ENCODE peak calls at places on chromosomes 16 and 17, in four cellular contexts. B, F, U and Y are unnamed samples.

GRCh38 chr16:65667013-65667578 is 545.2 kb upstream of the CDH11 start:
- DNase-seq in B (peak; percentile 48), F (no peak), U (no peak), Y (no peak)

GRCh38 chr16:57138281-57138935 is 46.0 kb downstream of the CPNE2 start:
- DNase-seq in B (no peak), F (no peak), U (no peak), Y (no peak)

GRCh38 chr16:85261657-85262557 is 149.6 kb upstream of the CIBAR2 start:
- DNase-seq in B (no peak), F (no peak), U (no peak), Y (no peak)

GRCh38 chr17:66925811-66926500 is 38.6 kb upstream of the CACNG4 start:
- DNase-seq in B (no peak), F (peak; percentile 69), U (no peak), Y (no peak)

GRCh38 chr17:2210726-2211125 is 92.9 kb downstream of the SMG6 start:
- DNase-seq in B (no peak), F (no peak), U (no peak), Y (no peak)

GRCh38 chr17:80947200-80947940 is 44.3 kb upstream of the CHMP6 start:
- DNase-seq in B (no peak), F (no peak), U (peak; percentile 5), Y (no peak)

GRCh38 chr17:1627219-1627986 is 1.2 kb downstream of the SLC43A2 start:
- DNase-seq in B (peak; percentile 63), F (no peak), U (peak; percentile 51), Y (no peak)

GRCh38 chr16:76114681-76115080 is 162.5 kb upstream of the CNTNAP4 start:
- DNase-seq in B (no peak), F (no peak), U (no peak), Y (no peak)

GRCh38 chr17:20236586-20237227 is 227.5 kb downstream of the SPECC1 start:
- DNase-seq in B (no peak), F (no peak), U (no peak), Y (no peak)

GRCh38 chr17:81713004-81713555 is 996 bp downstream of the SLC25A10 start:
- DNase-seq in B (no peak), F (peak; percentile 22), U (no peak), Y (no peak)

GRCh38 chr16:17196526-17196925 is 274.2 kb downstream of the XYLT1 start:
- DNase-seq in B (no peak), F (no peak), U (no peak), Y (no peak)

GRCh38 chr17:50199651-50200446 is 1.6 kb downstream of the COL1A1 start:
- DNase-seq in B (peak; percentile 88), F (peak; percentile 77), U (peak; percentile 28), Y (peak; percentile 55)

GRCh38 chr17:35569405-35569804 is 8.8 kb upstream of the SLFN14 start:
- DNase-seq in B (no peak), F (no peak), U (no peak), Y (no peak)

GRCh38 chr17:3543453-3543852 is 14.2 kb downstream of the TRPV3 start:
- DNase-seq in B (no peak), F (no peak), U (no peak), Y (no peak)

GRCh38 chr17:58352843-58353719 is 1.1 kb upstream of the SUPT4H1 start:
- DNase-seq in B (peak; percentile 60), F (no peak), U (no peak), Y (no peak)

GRCh38 chr17:74877592-74878543 is 5.1 kb upstream of the FDXR start:
- DNase-seq in B (peak; percentile 52), F (no peak), U (no peak), Y (no peak)

GRCh38 chr16:20904507-20905079 is 4.0 kb downstream of the LYRM1 start:
- DNase-seq in B (no peak), F (no peak), U (no peak), Y (peak; percentile 13)

GRCh38 chr16:78877114-78877513 is 723.4 kb downstream of the MAF start:
- DNase-seq in B (no peak), F (no peak), U (no peak), Y (no peak)

GRCh38 chr16:85607331-85607765 is 5.8 kb upstream of the GSE1 start:
- DNase-seq in B (no peak), F (no peak), U (peak; percentile 68), Y (no peak)

GRCh38 chr17:15943971-15944719 is 785 bp upstream of the ADORA2B start:
- DNase-seq in B (no peak), F (no peak), U (no peak), Y (no peak)

GRCh38 chr17:76453431-76453743 is 435 bp upstream of the UBE2O start:
- DNase-seq in B (no peak), F (no peak), U (no peak), Y (no peak)

GRCh38 chr16:64159986-64160385 is 961.9 kb downstream of the CDH11 start:
- DNase-seq in B (no peak), F (no peak), U (no peak), Y (no peak)

GRCh38 chr16:85422124-85422373 is 191.1 kb upstream of the GSE1 start:
- DNase-seq in B (no peak), F (peak; percentile 54), U (peak; percentile 64), Y (no peak)

GRCh38 chr17:59521465-59522126 is 43.8 kb upstream of the DHX40 start:
- DNase-seq in B (peak; percentile 91), F (peak; percentile 70), U (peak; percentile 75), Y (peak; percentile 39)

GRCh38 chr16:66427036-66427446 is at the start of gene BEAN1:
- DNase-seq in B (peak; percentile 82), F (no peak), U (peak; percentile 67), Y (peak; percentile 16)